ENCODE peak calls at places on chromosomes 3 and 15, in eight cellular contexts. One of them, this sample, is unnamed.

GRCh38 chr3:11624161-11624560 is 19.6 kb downstream of the VGLL4 start:
- DNase-seq in H7: no peak
- DNase-seq in epithelial cell of esophagus: peak
- DNase-seq in Kasumi-1: no peak
- DNase-seq in neural crest cell: no peak
- DNase-seq in AG20443: no peak
- DNase-seq in GDM1: no peak
- DNase-seq in stimulated activated CD4-positive, alpha-beta T cell treated with anti-CD3 and anti-CD28 coated beads, Interleukin-2, amount 100 ng/mL, for 48 hours: peak
- DNase-seq in this sample: no peak

GRCh38 chr15:96553006-96553405 is 222.5 kb downstream of the NR2F2 start:
- DNase-seq in H7: no peak
- DNase-seq in epithelial cell of esophagus: peak
- DNase-seq in Kasumi-1: no peak
- DNase-seq in neural crest cell: no peak
- DNase-seq in AG20443: peak
- DNase-seq in GDM1: no peak
- DNase-seq in stimulated activated CD4-positive, alpha-beta T cell treated with anti-CD3 and anti-CD28 coated beads, Interleukin-2, amount 100 ng/mL, for 48 hours: no peak
- DNase-seq in this sample: no peak

GRCh38 chr15:85992224-85992623 is 87.4 kb upstream of the AGBL1 start:
- DNase-seq in H7: no peak
- DNase-seq in epithelial cell of esophagus: no peak
- DNase-seq in Kasumi-1: no peak
- DNase-seq in neural crest cell: no peak
- DNase-seq in AG20443: no peak
- DNase-seq in GDM1: no peak
- DNase-seq in stimulated activated CD4-positive, alpha-beta T cell treated with anti-CD3 and anti-CD28 coated beads, Interleukin-2, amount 100 ng/mL, for 48 hours: no peak
- DNase-seq in this sample: no peak

GRCh38 chr3:99817047-99817436 is 620 bp upstream of the CMSS1 start:
- DNase-seq in H7: peak
- DNase-seq in epithelial cell of esophagus: peak
- DNase-seq in Kasumi-1: no peak
- DNase-seq in neural crest cell: peak
- DNase-seq in AG20443: peak
- DNase-seq in GDM1: no peak
- DNase-seq in stimulated activated CD4-positive, alpha-beta T cell treated with anti-CD3 and anti-CD28 coated beads, Interleukin-2, amount 100 ng/mL, for 48 hours: no peak
- DNase-seq in this sample: no peak

GRCh38 chr3:19154693-19155250 is 6.5 kb downstream of the KCNH8 start:
- DNase-seq in H7: no peak
- DNase-seq in epithelial cell of esophagus: no peak
- DNase-seq in Kasumi-1: no peak
- DNase-seq in neural crest cell: no peak
- DNase-seq in AG20443: no peak
- DNase-seq in GDM1: no peak
- DNase-seq in stimulated activated CD4-positive, alpha-beta T cell treated with anti-CD3 and anti-CD28 coated beads, Interleukin-2, amount 100 ng/mL, for 48 hours: no peak
- DNase-seq in this sample: no peak

GRCh38 chr3:56368860-56369259 is 99.4 kb downstream of the ERC2 start:
- DNase-seq in H7: no peak
- DNase-seq in epithelial cell of esophagus: no peak
- DNase-seq in Kasumi-1: no peak
- DNase-seq in neural crest cell: no peak
- DNase-seq in AG20443: no peak
- DNase-seq in GDM1: no peak
- DNase-seq in stimulated activated CD4-positive, alpha-beta T cell treated with anti-CD3 and anti-CD28 coated beads, Interleukin-2, amount 100 ng/mL, for 48 hours: no peak
- DNase-seq in this sample: no peak

GRCh38 chr3:164524201-164524600 is 554.1 kb downstream of the SI start:
- DNase-seq in H7: no peak
- DNase-seq in epithelial cell of esophagus: no peak
- DNase-seq in Kasumi-1: no peak
- DNase-seq in neural crest cell: no peak
- DNase-seq in AG20443: no peak
- DNase-seq in GDM1: no peak
- DNase-seq in stimulated activated CD4-positive, alpha-beta T cell treated with anti-CD3 and anti-CD28 coated beads, Interleukin-2, amount 100 ng/mL, for 48 hours: no peak
- DNase-seq in this sample: no peak

GRCh38 chr15:70535071-70535954 is 228.0 kb downstream of the UACA start:
- DNase-seq in H7: no peak
- DNase-seq in epithelial cell of esophagus: no peak
- DNase-seq in Kasumi-1: peak
- DNase-seq in neural crest cell: no peak
- DNase-seq in AG20443: no peak
- DNase-seq in GDM1: peak
- DNase-seq in stimulated activated CD4-positive, alpha-beta T cell treated with anti-CD3 and anti-CD28 coated beads, Interleukin-2, amount 100 ng/mL, for 48 hours: peak
- DNase-seq in this sample: no peak

GRCh38 chr3:189324538-189325138 is 152.9 kb downstream of the TPRG1 start:
- DNase-seq in H7: no peak
- DNase-seq in epithelial cell of esophagus: peak
- DNase-seq in Kasumi-1: peak
- DNase-seq in neural crest cell: no peak
- DNase-seq in AG20443: peak
- DNase-seq in GDM1: no peak
- DNase-seq in stimulated activated CD4-positive, alpha-beta T cell treated with anti-CD3 and anti-CD28 coated beads, Interleukin-2, amount 100 ng/mL, for 48 hours: peak
- DNase-seq in this sample: no peak

GRCh38 chr3:105800320-105800719 is 68.5 kb downstream of the CBLB start:
- DNase-seq in H7: no peak
- DNase-seq in epithelial cell of esophagus: peak
- DNase-seq in Kasumi-1: no peak
- DNase-seq in neural crest cell: no peak
- DNase-seq in AG20443: no peak
- DNase-seq in GDM1: no peak
- DNase-seq in stimulated activated CD4-positive, alpha-beta T cell treated with anti-CD3 and anti-CD28 coated beads, Interleukin-2, amount 100 ng/mL, for 48 hours: no peak
- DNase-seq in this sample: no peak

GRCh38 chr15:85005744-85006143 is 24.1 kb downstream of the PDE8A start:
- DNase-seq in H7: no peak
- DNase-seq in epithelial cell of esophagus: no peak
- DNase-seq in Kasumi-1: no peak
- DNase-seq in neural crest cell: no peak
- DNase-seq in AG20443: no peak
- DNase-seq in GDM1: no peak
- DNase-seq in stimulated activated CD4-positive, alpha-beta T cell treated with anti-CD3 and anti-CD28 coated beads, Interleukin-2, amount 100 ng/mL, for 48 hours: no peak
- DNase-seq in this sample: no peak

GRCh38 chr15:79067434-79067833 is 23.1 kb downstream of the RASGRF1 start:
- DNase-seq in H7: no peak
- DNase-seq in epithelial cell of esophagus: no peak
- DNase-seq in Kasumi-1: no peak
- DNase-seq in neural crest cell: no peak
- DNase-seq in AG20443: no peak
- DNase-seq in GDM1: no peak
- DNase-seq in stimulated activated CD4-positive, alpha-beta T cell treated with anti-CD3 and anti-CD28 coated beads, Interleukin-2, amount 100 ng/mL, for 48 hours: no peak
- DNase-seq in this sample: no peak

GRCh38 chr15:77867266-77868047 is 210.1 kb downstream of the TBC1D2B start:
- DNase-seq in H7: no peak
- DNase-seq in epithelial cell of esophagus: no peak
- DNase-seq in Kasumi-1: no peak
- DNase-seq in neural crest cell: no peak
- DNase-seq in AG20443: no peak
- DNase-seq in GDM1: no peak
- DNase-seq in stimulated activated CD4-positive, alpha-beta T cell treated with anti-CD3 and anti-CD28 coated beads, Interleukin-2, amount 100 ng/mL, for 48 hours: no peak
- DNase-seq in this sample: no peak

GRCh38 chr3:194313642-194314430 is 37.3 kb downstream of the CPN2 start:
- DNase-seq in H7: peak
- DNase-seq in epithelial cell of esophagus: no peak
- DNase-seq in Kasumi-1: no peak
- DNase-seq in neural crest cell: no peak
- DNase-seq in AG20443: no peak
- DNase-seq in GDM1: no peak
- DNase-seq in stimulated activated CD4-positive, alpha-beta T cell treated with anti-CD3 and anti-CD28 coated beads, Interleukin-2, amount 100 ng/mL, for 48 hours: no peak
- DNase-seq in this sample: no peak

GRCh38 chr15:51879555-51879954 is 50.1 kb downstream of the TMOD3 start:
- DNase-seq in H7: no peak
- DNase-seq in epithelial cell of esophagus: peak
- DNase-seq in Kasumi-1: no peak
- DNase-seq in neural crest cell: no peak
- DNase-seq in AG20443: no peak
- DNase-seq in GDM1: no peak
- DNase-seq in stimulated activated CD4-positive, alpha-beta T cell treated with anti-CD3 and anti-CD28 coated beads, Interleukin-2, amount 100 ng/mL, for 48 hours: no peak
- DNase-seq in this sample: no peak

GRCh38 chr3:17634964-17635363 is 107.5 kb downstream of the TBC1D5 start:
- DNase-seq in H7: no peak
- DNase-seq in epithelial cell of esophagus: no peak
- DNase-seq in Kasumi-1: no peak
- DNase-seq in neural crest cell: no peak
- DNase-seq in AG20443: no peak
- DNase-seq in GDM1: no peak
- DNase-seq in stimulated activated CD4-positive, alpha-beta T cell treated with anti-CD3 and anti-CD28 coated beads, Interleukin-2, amount 100 ng/mL, for 48 hours: no peak
- DNase-seq in this sample: no peak

GRCh38 chr3:196611761-196612483 is 27.6 kb upstream of the NRROS start:
- DNase-seq in H7: no peak
- DNase-seq in epithelial cell of esophagus: no peak
- DNase-seq in Kasumi-1: peak
- DNase-seq in neural crest cell: no peak
- DNase-seq in AG20443: no peak
- DNase-seq in GDM1: peak
- DNase-seq in stimulated activated CD4-positive, alpha-beta T cell treated with anti-CD3 and anti-CD28 coated beads, Interleukin-2, amount 100 ng/mL, for 48 hours: no peak
- DNase-seq in this sample: no peak

GRCh38 chr15:57153140-57153539 is 223.2 kb upstream of the CGNL1 start:
- DNase-seq in H7: no peak
- DNase-seq in epithelial cell of esophagus: peak
- DNase-seq in Kasumi-1: no peak
- DNase-seq in neural crest cell: no peak
- DNase-seq in AG20443: no peak
- DNase-seq in GDM1: no peak
- DNase-seq in stimulated activated CD4-positive, alpha-beta T cell treated with anti-CD3 and anti-CD28 coated beads, Interleukin-2, amount 100 ng/mL, for 48 hours: no peak
- DNase-seq in this sample: no peak

GRCh38 chr15:101436526-101436925 is 53.0 kb downstream of the PCSK6 start:
- DNase-seq in H7: no peak
- DNase-seq in epithelial cell of esophagus: no peak
- DNase-seq in Kasumi-1: no peak
- DNase-seq in neural crest cell: no peak
- DNase-seq in AG20443: no peak
- DNase-seq in GDM1: no peak
- DNase-seq in stimulated activated CD4-positive, alpha-beta T cell treated with anti-CD3 and anti-CD28 coated beads, Interleukin-2, amount 100 ng/mL, for 48 hours: no peak
- DNase-seq in this sample: no peak

GRCh38 chr3:125322166-125322565 is 53.0 kb downstream of the ZNF148 start:
- DNase-seq in H7: no peak
- DNase-seq in epithelial cell of esophagus: peak
- DNase-seq in Kasumi-1: no peak
- DNase-seq in neural crest cell: no peak
- DNase-seq in AG20443: peak
- DNase-seq in GDM1: no peak
- DNase-seq in stimulated activated CD4-positive, alpha-beta T cell treated with anti-CD3 and anti-CD28 coated beads, Interleukin-2, amount 100 ng/mL, for 48 hours: no peak
- DNase-seq in this sample: no peak

GRCh38 chr3:51704511-51704950 is 2.3 kb upstream of the GRM2 start:
- DNase-seq in H7: peak
- DNase-seq in epithelial cell of esophagus: no peak
- DNase-seq in Kasumi-1: no peak
- DNase-seq in neural crest cell: no peak
- DNase-seq in AG20443: no peak
- DNase-seq in GDM1: no peak
- DNase-seq in stimulated activated CD4-positive, alpha-beta T cell treated with anti-CD3 and anti-CD28 coated beads, Interleukin-2, amount 100 ng/mL, for 48 hours: no peak
- DNase-seq in this sample: peak

GRCh38 chr3:44076221-44076829 is 165.4 kb upstream of the TOPAZ1 start:
- DNase-seq in H7: peak
- DNase-seq in epithelial cell of esophagus: no peak
- DNase-seq in Kasumi-1: no peak
- DNase-seq in neural crest cell: no peak
- DNase-seq in AG20443: no peak
- DNase-seq in GDM1: no peak
- DNase-seq in stimulated activated CD4-positive, alpha-beta T cell treated with anti-CD3 and anti-CD28 coated beads, Interleukin-2, amount 100 ng/mL, for 48 hours: no peak
- DNase-seq in this sample: no peak

GRCh38 chr3:135844381-135844780 is 121.1 kb upstream of the PPP2R3A start:
- DNase-seq in H7: no peak
- DNase-seq in epithelial cell of esophagus: no peak
- DNase-seq in Kasumi-1: no peak
- DNase-seq in neural crest cell: no peak
- DNase-seq in AG20443: peak
- DNase-seq in GDM1: no peak
- DNase-seq in stimulated activated CD4-positive, alpha-beta T cell treated with anti-CD3 and anti-CD28 coated beads, Interleukin-2, amount 100 ng/mL, for 48 hours: no peak
- DNase-seq in this sample: no peak